ENCODE peak calls at places on chromosomes 7 and 10, in four cellular contexts. F is heart left ventricle, Q is stomach, P is ovary. Z is an unnamed sample.

GRCh38 chr7:57370066-57370738 is 79.8 kb upstream of the ZNF716 start:
- DNase-seq in Q (no peak), P (no peak), F (no peak), Z (no peak)

GRCh38 chr10:86536294-86536861 is 14.8 kb upstream of the WAPL start:
- DNase-seq in F (peak; percentile 67), Q (no peak), P (no peak), Z (peak; percentile 24)

GRCh38 chr10:65430979-65431378 is 1494.9 kb upstream of the LRRTM3 start:
- DNase-seq in F (no peak), Q (no peak), P (no peak), Z (no peak)

GRCh38 chr10:5782174-5782573 is 31.1 kb downstream of the GDI2 start:
- DNase-seq in P (no peak), Q (no peak), F (no peak), Z (no peak)

GRCh38 chr7:142817506-142817905 is 37.4 kb upstream of the EPHB6 start:
- DNase-seq in F (no peak), Q (no peak), P (no peak), Z (no peak)

GRCh38 chr10:126469692-126470091 is 81.4 kb upstream of the ADAM12 start:
- DNase-seq in F (no peak), Q (no peak), P (no peak), Z (no peak)

GRCh38 chr10:63409465-63410027 is 56.2 kb downstream of the JMJD1C start:
- DNase-seq in P (no peak), F (no peak), Q (no peak), Z (no peak)

GRCh38 chr10:125348536-125348935 is 188.2 kb upstream of the CTBP2 start:
- DNase-seq in P (no peak), Q (no peak), F (no peak), Z (no peak)

GRCh38 chr7:22393825-22394458 is 37.0 kb upstream of the RAPGEF5 start:
- DNase-seq in F (no peak), P (no peak), Q (no peak), Z (no peak)

GRCh38 chr7:102912742-102913141 is at the start of gene LRRC17:
- DNase-seq in P (peak; percentile 50), F (no peak), Q (no peak), Z (no peak)

GRCh38 chr7:49776994-49777393 is 3.6 kb downstream of the VWC2 start:
- DNase-seq in F (no peak), P (peak; percentile 41), Q (no peak), Z (no peak)

GRCh38 chr10:100155936-100156335 is 29.9 kb downstream of the ERLIN1 start:
- DNase-seq in P (no peak), F (no peak), Q (no peak), Z (no peak)

GRCh38 chr7:139791316-139791715 is 13.5 kb upstream of the HIPK2 start:
- DNase-seq in P (no peak), Q (no peak), F (no peak), Z (peak; percentile 50)

GRCh38 chr7:7426686-7427085 is 109.0 kb downstream of the COL28A1 start:
- DNase-seq in F (no peak), P (no peak), Q (no peak), Z (no peak)

GRCh38 chr10:131852161-131852822 is 48.5 kb upstream of the PPP2R2D start:
- DNase-seq in F (no peak), P (peak; percentile 7), Q (no peak), Z (no peak)

GRCh38 chr7:97226541-97226940 is 109.0 kb downstream of the SDHAF3 start:
- DNase-seq in Q (no peak), P (no peak), F (no peak), Z (no peak)

GRCh38 chr10:112002191-112002590 is 181.4 kb downstream of the GPAM start:
- DNase-seq in P (no peak), F (no peak), Q (no peak), Z (no peak)

GRCh38 chr7:115618676-115619075 is 411.9 kb downstream of the TFEC start:
- DNase-seq in F (no peak), Q (no peak), P (no peak), Z (no peak)

GRCh38 chr7:75534727-75535307 is 42.7 kb downstream of the SPDYE5 start:
- DNase-seq in F (no peak), Q (no peak), P (no peak), Z (no peak)

GRCh38 chr10:30591249-30591670 is 38.3 kb downstream of the LYZL2 start:
- DNase-seq in P (no peak), F (no peak), Q (no peak), Z (no peak)

DNA sequence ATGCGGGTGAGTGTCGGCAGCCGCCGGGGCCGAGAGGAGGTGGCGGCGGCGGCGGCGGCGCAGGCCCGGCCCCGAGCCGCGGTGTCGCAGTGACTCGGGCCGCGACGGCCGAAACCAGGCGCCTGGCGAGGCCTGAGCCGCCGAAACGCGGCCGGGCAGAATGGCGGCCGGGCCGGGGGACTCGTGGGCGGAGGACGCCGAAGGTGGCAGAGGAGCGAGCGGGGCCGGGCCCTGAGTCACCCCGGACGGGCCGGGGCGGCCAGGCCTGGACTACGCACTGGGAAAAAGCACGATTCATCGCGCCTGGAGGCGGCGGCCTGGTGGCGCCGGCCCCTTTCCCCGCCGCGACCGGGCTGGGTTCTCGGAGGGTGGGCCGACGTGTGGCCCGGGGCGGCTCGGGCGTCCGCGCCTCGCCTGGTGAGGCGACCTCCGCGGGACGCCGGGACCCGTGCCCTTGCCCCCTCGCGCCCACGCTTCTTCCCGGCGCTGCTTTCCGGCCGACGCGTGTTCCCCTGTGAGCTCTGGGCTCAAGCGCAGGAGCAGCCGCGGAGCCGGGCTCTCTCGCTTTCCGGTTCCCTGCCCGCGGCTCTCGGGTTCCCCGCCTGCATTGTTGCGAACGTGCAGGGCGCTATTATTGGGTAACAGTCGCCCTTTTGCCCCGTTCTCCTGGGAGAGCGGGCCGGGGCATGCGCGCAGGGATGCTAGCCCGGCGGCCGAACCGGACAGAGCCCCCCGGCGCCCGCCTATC is 495 bp downstream of the CUL1 start:
- DNase-seq in P (peak; percentile 79), F (peak; percentile 86), Q (peak; percentile 57), Z (peak; percentile 32)
- TF ChIP-seq POLR2A in P (peak; percentile 57), F (no peak), Q (no peak), Z (no peak)

GRCh38 chr10:97058521-97058920 is 127.2 kb downstream of the SLIT1 start:
- DNase-seq in Q (no peak), P (no peak), F (peak; percentile 51), Z (peak; percentile 18)
- H3K27ac ChIP-seq in Q (no peak overlapping the region), P (no peak overlapping the region), F (no peak overlapping the region), Z (no peak overlapping the region)

GRCh38 chr10:103661198-103661950 is 167.9 kb downstream of the NEURL1 start:
- DNase-seq in F (peak; percentile 84), Q (peak; percentile 75), P (peak; percentile 92), Z (peak; percentile 94)

GRCh38 chr10:103658049-103658577 is 164.6 kb downstream of the NEURL1 start:
- DNase-seq in F (no peak), Q (no peak), P (no peak), Z (no peak)

GRCh38 chr10:103660364-103661197 is 167.1 kb downstream of the NEURL1 start:
- DNase-seq in P (peak; percentile 73), Q (peak; percentile 48), F (peak; percentile 73), Z (no peak)

GRCh38 chr10:103661951-103662405 is 168.5 kb downstream of the NEURL1 start:
- DNase-seq in Q (no peak), F (no peak), P (no peak), Z (no peak)

GRCh38 chr10:103659674-103660363 is 166.3 kb downstream of the NEURL1 start:
- DNase-seq in F (peak; percentile 70), Q (peak; percentile 79), P (peak; percentile 76), Z (peak; percentile 75)
- H3K4me1 ChIP-seq in F (peaks cover 28% of the 10 kb centered on the region), Q (peaks cover 55% of the 10 kb centered on the region), P (peaks cover 9% of the 10 kb centered on the region), Z (peaks cover 38% of the 10 kb centered on the region)

GRCh38 chr7:151080522-151081169 is at the start of gene FASTK:
- DNase-seq in P (peak; percentile 92), Q (peak; percentile 92), F (peak; percentile 94), Z (peak; percentile 90)

GRCh38 chr7:151083071-151083823 is at the start of gene TMUB1:
- DNase-seq in F (peak; percentile 93), P (peak; percentile 87), Q (peak; percentile 84), Z (peak; percentile 66)

GRCh38 chr7:151083824-151084160 is 499 bp upstream of the TMUB1 start:
- DNase-seq in Q (no peak), F (no peak), P (no peak), Z (no peak)

GRCh38 chr7:151081170-151082101 is 827 bp upstream of the FASTK start:
- DNase-seq in Q (peak; percentile 48), F (peak; percentile 76), P (peak; percentile 69), Z (no peak)

GRCh38 chr7:151082151-151083070 is 882 bp downstream of the TMUB1 start:
- DNase-seq in F (peak; percentile 63), Q (no peak), P (peak; percentile 58), Z (no peak)
- TF ChIP-seq POLR2A in F (no peak), Q (no peak), P (no peak), Z (no peak)